ENCODE peak calls at places on chromosomes 7 and 10, in five cellular contexts. K, B, X, P and I are unnamed samples.

GRCh38 chr10:45461034-45461433 is 87.0 kb downstream of the ALOX5 start:
- DNase-seq in K (no peak), B (no peak), X (no peak), P (peak), I (no peak)

GRCh38 chr10:36351159-36351558 is 709.1 kb upstream of the FZD8 start:
- DNase-seq in K (no peak), B (no peak), X (no peak), P (no peak), I (no peak)

GRCh38 chr7:96388620-96389383 is 66.9 kb upstream of the SLC25A13 start:
- DNase-seq in K (no peak), B (no peak), X (no peak), P (no peak), I (no peak)

GRCh38 chr10:53997953-53998352 is 803.1 kb downstream of the PCDH15 start:
- DNase-seq in K (no peak), B (no peak), X (no peak), P (peak), I (no peak)

GRCh38 chr7:38702002-38702535 is 70.9 kb upstream of the AMPH start:
- DNase-seq in K (no peak), B (no peak), X (peak), P (no peak), I (no peak)

GRCh38 chr10:79442171-79443040 is 3.0 kb downstream of the ZCCHC24 start:
- DNase-seq in K (no peak), B (no peak), X (no peak), P (no peak), I (no peak)

GRCh38 chr7:66150471-66150870 is 35.8 kb downstream of the CRCP start:
- DNase-seq in K (no peak), B (peak), X (no peak), P (peak), I (no peak)

GRCh38 chr7:74236284-74236683 is 17.9 kb downstream of the RFC2 start:
- DNase-seq in K (no peak), B (no peak), X (no peak), P (peak), I (no peak)

GRCh38 chr7:23373151-23374004 is 74.2 kb downstream of the MALSU1 start:
- DNase-seq in K (no peak), B (no peak), X (no peak), P (peak), I (no peak)

GRCh38 chr10:131211146-131211545 is 100.4 kb downstream of the TCERG1L start:
- DNase-seq in K (no peak), B (no peak), X (peak), P (no peak), I (peak)

GRCh38 chr7:140267381-140268226 is 90.8 kb upstream of the KDM7A start:
- DNase-seq in K (no peak), B (no peak), X (no peak), P (no peak), I (no peak)

GRCh38 chr10:69202332-69202731 is 17.8 kb upstream of the HKDC1 start:
- DNase-seq in K (no peak), B (no peak), X (no peak), P (no peak), I (no peak)

GRCh38 chr7:120733143-120733542 is 124.8 kb downstream of the TSPAN12 start:
- DNase-seq in K (no peak), B (no peak), X (no peak), P (no peak), I (no peak)

GRCh38 chr10:60649485-60650271 is 128.6 kb upstream of the CDK1 start:
- DNase-seq in K (no peak), B (no peak), X (no peak), P (no peak), I (no peak)

GRCh38 chr10:12391191-12391590 is 41.8 kb downstream of the CAMK1D start:
- DNase-seq in K (no peak), B (no peak), X (no peak), P (no peak), I (no peak)

GRCh38 chr7:66627151-66627681 is 1.5 kb upstream of the KCTD7 start:
- DNase-seq in K (no peak), B (no peak), X (no peak), P (peak), I (no peak)

GRCh38 chr7:98058186-98058585 is 48.5 kb upstream of the LMTK2 start:
- DNase-seq in K (no peak), B (no peak), X (no peak), P (no peak), I (no peak)

GRCh38 chr7:81990395-81990794 is 220.5 kb upstream of the HGF start:
- DNase-seq in K (no peak), B (no peak), X (no peak), P (peak), I (no peak)

GRCh38 chr7:79977481-79977880 is 157.2 kb upstream of the GNAI1 start:
- DNase-seq in K (no peak), B (no peak), X (no peak), P (no peak), I (no peak)

GRCh38 chr10:48608279-48608681 is 3.4 kb upstream of the ARHGAP22 start:
- DNase-seq in K (no peak), B (peak), X (peak), P (peak), I (peak)

GRCh38 chr10:100510533-100511308 is 8.9 kb downstream of the SEC31B start:
- DNase-seq in K (no peak), B (no peak), X (no peak), P (peak), I (no peak)

GRCh38 chr10:3745582-3745981 is 39.4 kb downstream of the KLF6 start:
- DNase-seq in K (no peak), B (no peak), X (no peak), P (no peak), I (peak)

GRCh38 chr7:154777023-154777422 is 225.9 kb downstream of the PAXIP1 start:
- DNase-seq in K (no peak), B (no peak), X (peak), P (no peak), I (no peak)
- TF ChIP-seq CTCF in K (no peak), B (no peak), X (peak), P (no peak), I (no peak)

DNA sequence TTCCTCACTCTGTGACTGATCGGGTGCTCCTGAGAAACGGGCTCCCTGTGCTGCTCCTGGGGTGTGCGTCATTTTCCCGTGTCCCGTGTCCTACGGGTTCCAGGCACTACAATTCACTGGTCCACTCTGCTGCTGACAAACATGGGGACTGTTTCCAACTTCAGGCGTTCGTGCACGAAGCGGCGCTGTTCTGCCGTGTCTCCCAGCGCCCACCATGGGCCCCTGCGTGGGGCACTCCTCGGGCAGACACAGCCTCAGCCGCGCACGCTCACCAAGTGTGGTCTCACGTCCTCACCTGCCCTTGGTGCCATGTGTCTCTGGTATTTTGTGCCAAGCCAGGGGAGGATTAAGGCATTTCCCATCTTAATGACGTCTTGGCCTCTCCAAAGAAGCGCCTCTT is 19.0 kb downstream of the GPR146 start:
- DNase-seq in K (no peak), B (no peak), X (no peak), P (no peak), I (no peak)
- TF ChIP-seq CTCF in K (no peak), B (no peak), X (no peak), P (no peak), I (no peak)

DNA sequence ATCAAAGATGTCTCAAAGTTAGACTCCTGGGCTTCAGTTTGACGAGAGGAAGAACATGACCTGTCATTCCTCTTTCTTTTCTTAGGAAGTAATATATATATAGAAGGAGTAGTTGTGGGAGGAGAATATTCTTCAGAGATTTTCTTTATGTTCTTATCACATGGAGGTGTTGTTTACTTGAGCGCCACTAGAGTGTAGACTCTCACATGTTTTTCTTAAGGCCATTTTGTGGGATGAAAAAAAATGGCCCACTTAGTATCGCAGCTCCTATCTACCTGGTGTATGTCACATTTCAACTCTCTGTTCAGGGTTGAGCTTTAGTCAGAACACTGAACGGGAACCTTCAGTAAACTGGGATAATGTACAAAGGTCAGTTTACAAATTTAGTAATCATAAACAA is 645.2 kb downstream of the PHTF2 start:
- DNase-seq in K (no peak), B (no peak), X (no peak), P (no peak), I (no peak)
- TF ChIP-seq CTCF in K (no peak), B (no peak), X (peak), P (no peak), I (no peak)

GRCh38 chr7:27141591-27142561 is 1.6 kb downstream of the HOXA5 start:
- DNase-seq in K (no peak), B (peak), X (peak), P (no peak), I (no peak)
- TF ChIP-seq CTCF in K (no peak), B (no peak), X (peak), P (no peak), I (no peak)

GRCh38 chr7:17485905-17486304 is 187.5 kb downstream of the AHR start:
- DNase-seq in K (no peak), B (no peak), X (no peak), P (no peak), I (no peak)
- TF ChIP-seq CTCF in K (no peak), B (no peak), X (no peak), P (no peak), I (no peak)

GRCh38 chr7:29247232-29247961 is 52.8 kb downstream of the CHN2 start:
- DNase-seq in K (no peak), B (no peak), X (no peak), P (no peak), I (no peak)

GRCh38 chr7:29239638-29240037 is 45.1 kb downstream of the CHN2 start:
- DNase-seq in K (no peak), B (no peak), X (peak), P (peak), I (no peak)

GRCh38 chr7:29247962-29248236 is 53.3 kb downstream of the CHN2 start:
- DNase-seq in K (no peak), B (no peak), X (no peak), P (no peak), I (no peak)

GRCh38 chr7:29248713-29249382 is 54.3 kb downstream of the CHN2 start:
- DNase-seq in K (no peak), B (no peak), X (no peak), P (no peak), I (no peak)

GRCh38 chr7:29243777-29244655 is 49.4 kb downstream of the CHN2 start:
- DNase-seq in K (no peak), B (no peak), X (peak), P (peak), I (no peak)
- TF ChIP-seq CTCF in K (no peak), B (no peak), X (peak), P (peak), I (no peak)

DNA sequence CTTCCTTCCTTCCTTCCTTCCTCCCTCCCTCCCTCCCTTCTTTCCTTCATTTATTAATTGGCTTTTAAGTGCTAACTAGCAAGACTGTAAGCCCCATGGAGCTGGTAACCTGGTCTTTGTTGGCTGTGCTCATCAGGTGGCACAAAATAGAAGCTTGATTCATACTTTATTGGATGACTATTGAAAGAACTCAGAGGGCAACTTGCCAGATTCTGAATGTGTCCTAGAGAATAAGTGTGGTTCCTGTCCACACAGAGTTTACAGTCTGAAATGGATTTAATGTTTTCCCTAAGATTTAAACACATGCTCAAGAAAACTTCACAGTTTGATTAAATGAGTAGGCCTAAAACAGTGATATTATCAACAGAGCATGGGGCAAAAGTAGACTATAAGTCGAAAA is 3.1 kb upstream of the CACNB2 start:
- DNase-seq in K (no peak), B (no peak), X (no peak), P (no peak), I (no peak)
- TF ChIP-seq CTCF in K (no peak), B (no peak), X (no peak), P (no peak), I (no peak)

GRCh38 chr7:132557489-132558044 is 18.7 kb downstream of the PLXNA4 start:
- DNase-seq in K (no peak), B (no peak), X (no peak), P (peak), I (no peak)
- TF ChIP-seq CTCF in K (no peak), B (no peak), X (peak), P (peak), I (peak)